ENCODE peak calls at places on chromosomes 2 and 18, in four cellular contexts. D, K, X and G are unnamed samples.

GRCh38 chr2:6639870-6640639 is 225.7 kb downstream of the CMPK2 start:
- DNase-seq in D (no peak), K (no peak), X (no peak), G (peak)

GRCh38 chr2:72619622-72620021 is 206.2 kb downstream of the EXOC6B start:
- DNase-seq in D (no peak), K (no peak), X (no peak), G (no peak)

GRCh38 chr2:234422895-234423505 is 73.9 kb downstream of the ARL4C start:
- DNase-seq in D (no peak), K (no peak), X (no peak), G (peak)

GRCh38 chr2:219636941-219637841 is 9.8 kb downstream of the SLC4A3 start:
- DNase-seq in D (no peak), K (no peak), X (no peak), G (no peak)

GRCh38 chr2:181574321-181574720 is 82.6 kb downstream of the CERKL start:
- DNase-seq in D (peak), K (no peak), X (no peak), G (no peak)

GRCh38 chr2:182852090-182852489 is 14.3 kb downstream of the FRZB start:
- DNase-seq in D (peak), K (no peak), X (no peak), G (no peak)

GRCh38 chr18:8424917-8425725 is 184.1 kb upstream of the RAB12 start:
- DNase-seq in D (no peak), K (no peak), X (peak), G (no peak)

GRCh38 chr2:9771481-9772017 is 71.7 kb upstream of the TAF1B start:
- DNase-seq in D (no peak), K (no peak), X (peak), G (no peak)

GRCh38 chr2:96525211-96525507 is 11.4 kb upstream of the ARID5A start:
- DNase-seq in D (no peak), K (no peak), X (no peak), G (no peak)

GRCh38 chr2:133844214-133844892 is 276.1 kb upstream of the NCKAP5 start:
- DNase-seq in D (peak), K (peak), X (peak), G (peak)

GRCh38 chr2:220302756-220303155 is 675.3 kb downstream of the SLC4A3 start:
- DNase-seq in D (no peak), K (no peak), X (peak), G (no peak)